ENCODE peak calls at places on chromosomes 6 and 20, in eight cellular contexts. One of them, this sample, is unnamed.

GRCh38 chr6:81668615-81669047 is 83.8 kb downstream of the TENT5A start:
- DNase-seq in T1000: no peak
- DNase-seq in iPS-NIHi11: no peak
- DNase-seq in mesendoderm: no peak
- DNase-seq in head of caudate nucleus: no peak
- DNase-seq in NCI-H1694: no peak
- DNase-seq in upper lobe of right lung: no peak
- DNase-seq in HFFc6: no peak
- DNase-seq in this sample: no peak

GRCh38 chr6:52955871-52956270 is 39.2 kb downstream of the GSTA4 start:
- DNase-seq in NCI-H1694: no peak
- DNase-seq in upper lobe of right lung: no peak
- DNase-seq in mesendoderm: no peak
- DNase-seq in HFFc6: no peak
- DNase-seq in T1000: no peak
- DNase-seq in head of caudate nucleus: no peak
- DNase-seq in iPS-NIHi11: no peak
- DNase-seq in this sample: no peak

GRCh38 chr20:25198663-25199363 is 3.3 kb downstream of the ENTPD6 start:
- DNase-seq in head of caudate nucleus: peak; percentile 60
- DNase-seq in upper lobe of right lung: no peak
- DNase-seq in NCI-H1694: no peak
- DNase-seq in T1000: no peak
- DNase-seq in iPS-NIHi11: no peak
- DNase-seq in mesendoderm: no peak
- DNase-seq in HFFc6: no peak
- DNase-seq in this sample: no peak

GRCh38 chr6:45657243-45657642 is 279.5 kb upstream of the SUPT3H start:
- DNase-seq in HFFc6: peak; percentile 22
- DNase-seq in mesendoderm: no peak
- DNase-seq in upper lobe of right lung: no peak
- DNase-seq in iPS-NIHi11: no peak
- DNase-seq in T1000: no peak
- DNase-seq in NCI-H1694: no peak
- DNase-seq in head of caudate nucleus: no peak
- DNase-seq in this sample: no peak

GRCh38 chr6:168905451-168906090 is 348.1 kb downstream of the THBS2 start:
- DNase-seq in T1000: no peak
- DNase-seq in head of caudate nucleus: no peak
- DNase-seq in upper lobe of right lung: no peak
- DNase-seq in NCI-H1694: no peak
- DNase-seq in iPS-NIHi11: no peak
- DNase-seq in HFFc6: no peak
- DNase-seq in mesendoderm: peak; percentile 49
- DNase-seq in this sample: no peak

GRCh38 chr20:19310541-19310940 is 98.1 kb downstream of the SLC24A3 start:
- DNase-seq in head of caudate nucleus: no peak
- DNase-seq in mesendoderm: no peak
- DNase-seq in HFFc6: no peak
- DNase-seq in iPS-NIHi11: no peak
- DNase-seq in T1000: no peak
- DNase-seq in NCI-H1694: no peak
- DNase-seq in upper lobe of right lung: no peak
- DNase-seq in this sample: no peak

GRCh38 chr20:17808357-17808756 is 108.6 kb downstream of the BANF2 start:
- DNase-seq in HFFc6: peak; percentile 70
- DNase-seq in upper lobe of right lung: no peak
- DNase-seq in mesendoderm: no peak
- DNase-seq in T1000: no peak
- DNase-seq in iPS-NIHi11: no peak
- DNase-seq in NCI-H1694: no peak
- DNase-seq in head of caudate nucleus: no peak
- DNase-seq in this sample: peak; percentile 52

GRCh38 chr6:32832535-32832934 is 6.0 kb downstream of the TAP2 start:
- DNase-seq in NCI-H1694: no peak
- DNase-seq in upper lobe of right lung: no peak
- DNase-seq in iPS-NIHi11: no peak
- DNase-seq in HFFc6: no peak
- DNase-seq in mesendoderm: no peak
- DNase-seq in T1000: no peak
- DNase-seq in head of caudate nucleus: no peak
- DNase-seq in this sample: no peak

GRCh38 chr20:61738601-61739069 is 327.0 kb downstream of the TAF4 start:
- DNase-seq in iPS-NIHi11: no peak
- DNase-seq in T1000: no peak
- DNase-seq in mesendoderm: no peak
- DNase-seq in upper lobe of right lung: no peak
- DNase-seq in NCI-H1694: no peak
- DNase-seq in HFFc6: no peak
- DNase-seq in head of caudate nucleus: no peak
- DNase-seq in this sample: no peak

GRCh38 chr20:38293490-38294333 is 10.2 kb upstream of the BPI start:
- DNase-seq in upper lobe of right lung: no peak
- DNase-seq in mesendoderm: peak; percentile 62
- DNase-seq in HFFc6: no peak
- DNase-seq in T1000: no peak
- DNase-seq in iPS-NIHi11: peak; percentile 72
- DNase-seq in NCI-H1694: no peak
- DNase-seq in head of caudate nucleus: no peak
- DNase-seq in this sample: no peak

GRCh38 chr6:69555239-69555638 is 241.6 kb downstream of the LMBRD1 start:
- DNase-seq in head of caudate nucleus: no peak
- DNase-seq in T1000: no peak
- DNase-seq in upper lobe of right lung: no peak
- DNase-seq in iPS-NIHi11: no peak
- DNase-seq in NCI-H1694: no peak
- DNase-seq in mesendoderm: no peak
- DNase-seq in HFFc6: no peak
- DNase-seq in this sample: no peak

GRCh38 chr6:81820422-81820821 is 67.9 kb upstream of the TENT5A start:
- DNase-seq in T1000: no peak
- DNase-seq in mesendoderm: no peak
- DNase-seq in NCI-H1694: no peak
- DNase-seq in upper lobe of right lung: no peak
- DNase-seq in iPS-NIHi11: no peak
- DNase-seq in HFFc6: no peak
- DNase-seq in head of caudate nucleus: no peak
- DNase-seq in this sample: no peak

GRCh38 chr6:79632580-79632979 is 1.5 kb downstream of the SH3BGRL2 start:
- DNase-seq in mesendoderm: no peak
- DNase-seq in NCI-H1694: no peak
- DNase-seq in HFFc6: no peak
- DNase-seq in upper lobe of right lung: no peak
- DNase-seq in head of caudate nucleus: no peak
- DNase-seq in iPS-NIHi11: no peak
- DNase-seq in T1000: no peak
- DNase-seq in this sample: no peak

GRCh38 chr20:30985386-30985785 is 272.1 kb upstream of the DEFB115 start:
- DNase-seq in iPS-NIHi11: no peak
- DNase-seq in T1000: no peak
- DNase-seq in NCI-H1694: no peak
- DNase-seq in HFFc6: no peak
- DNase-seq in head of caudate nucleus: no peak
- DNase-seq in upper lobe of right lung: peak; percentile 34
- DNase-seq in mesendoderm: no peak
- DNase-seq in this sample: no peak

GRCh38 chr6:166420351-166420750 is 37.6 kb upstream of the MPC1 start:
- DNase-seq in iPS-NIHi11: no peak
- DNase-seq in NCI-H1694: no peak
- DNase-seq in T1000: no peak
- DNase-seq in mesendoderm: no peak
- DNase-seq in head of caudate nucleus: no peak
- DNase-seq in HFFc6: no peak
- DNase-seq in upper lobe of right lung: no peak
- DNase-seq in this sample: no peak

GRCh38 chr20:57624124-57624523 is 3.9 kb upstream of the ZBP1 start:
- DNase-seq in NCI-H1694: no peak
- DNase-seq in HFFc6: no peak
- DNase-seq in head of caudate nucleus: no peak
- DNase-seq in upper lobe of right lung: no peak
- DNase-seq in iPS-NIHi11: no peak
- DNase-seq in mesendoderm: no peak
- DNase-seq in T1000: no peak
- DNase-seq in this sample: no peak

GRCh38 chr20:16785221-16785620 is 37.1 kb downstream of the OTOR start:
- DNase-seq in mesendoderm: peak; percentile 18
- DNase-seq in T1000: no peak
- DNase-seq in NCI-H1694: no peak
- DNase-seq in head of caudate nucleus: no peak
- DNase-seq in iPS-NIHi11: no peak
- DNase-seq in HFFc6: peak; percentile 3
- DNase-seq in upper lobe of right lung: no peak
- DNase-seq in this sample: no peak

GRCh38 chr20:39429716-39430115 is 467.6 kb downstream of the DHX35 start:
- DNase-seq in upper lobe of right lung: no peak
- DNase-seq in head of caudate nucleus: no peak
- DNase-seq in iPS-NIHi11: peak; percentile 43
- DNase-seq in HFFc6: no peak
- DNase-seq in T1000: no peak
- DNase-seq in NCI-H1694: no peak
- DNase-seq in mesendoderm: peak; percentile 61
- DNase-seq in this sample: no peak

GRCh38 chr6:31246051-31246495 is 25.8 kb downstream of the HLA-C start:
- DNase-seq in NCI-H1694: no peak
- DNase-seq in HFFc6: peak; percentile 81
- DNase-seq in head of caudate nucleus: no peak
- DNase-seq in mesendoderm: peak; percentile 87
- DNase-seq in T1000: peak; percentile 34
- DNase-seq in iPS-NIHi11: peak; percentile 42
- DNase-seq in upper lobe of right lung: no peak
- DNase-seq in this sample: no peak

GRCh38 chr6:40308533-40309306 is 278.4 kb downstream of the LRFN2 start:
- DNase-seq in mesendoderm: peak; percentile 89
- DNase-seq in iPS-NIHi11: peak; percentile 88
- DNase-seq in head of caudate nucleus: peak; percentile 76
- DNase-seq in T1000: no peak
- DNase-seq in HFFc6: peak; percentile 3
- DNase-seq in upper lobe of right lung: no peak
- DNase-seq in NCI-H1694: peak; percentile 81
- DNase-seq in this sample: peak; percentile 46

GRCh38 chr20:44959082-44959895 is 908 bp downstream of the TOMM34 start:
- DNase-seq in upper lobe of right lung: no peak
- DNase-seq in HFFc6: peak; percentile 48
- DNase-seq in mesendoderm: peak; percentile 66
- DNase-seq in NCI-H1694: no peak
- DNase-seq in iPS-NIHi11: no peak
- DNase-seq in head of caudate nucleus: peak; percentile 37
- DNase-seq in T1000: no peak
- DNase-seq in this sample: peak; percentile 40

GRCh38 chr6:48111143-48111506 is at the start of gene PTCHD4:
- DNase-seq in iPS-NIHi11: peak; percentile 31
- DNase-seq in head of caudate nucleus: no peak
- DNase-seq in HFFc6: peak; percentile 9
- DNase-seq in T1000: peak; percentile 40
- DNase-seq in upper lobe of right lung: no peak
- DNase-seq in mesendoderm: peak; percentile 75
- DNase-seq in NCI-H1694: no peak
- DNase-seq in this sample: no peak

GRCh38 chr6:24766685-24767462 is 7.9 kb upstream of the GMNN start:
- DNase-seq in iPS-NIHi11: no peak
- DNase-seq in mesendoderm: no peak
- DNase-seq in head of caudate nucleus: no peak
- DNase-seq in upper lobe of right lung: no peak
- DNase-seq in NCI-H1694: no peak
- DNase-seq in HFFc6: peak; percentile 35
- DNase-seq in T1000: no peak
- DNase-seq in this sample: no peak

This sample was measured in upper lobe of left lung.